ENCODE peak calls at places on chromosomes 11 and 22, in nine cellular contexts. E, M, K, B, W, H, J, A and O are unnamed samples.

GRCh38 chr11:67628710-67629385 is 889 bp downstream of the NUDT8 start:
- DNase-seq in E (no peak), M (no peak), K (no peak), B (peak), W (no peak), H (no peak), J (no peak), A (no peak), O (no peak)

GRCh38 chr11:112786886-112787530 is 174.2 kb upstream of the NCAM1 start:
- DNase-seq in E (no peak), M (no peak), K (no peak), B (no peak), W (no peak), H (no peak), J (no peak), A (no peak), O (no peak)

GRCh38 chr22:45468872-45469572 is 33.7 kb upstream of the FBLN1 start:
- DNase-seq in E (peak), M (no peak), K (no peak), B (peak), W (no peak), H (no peak), J (no peak), A (no peak), O (peak)

GRCh38 chr22:19879248-19879575 is 24.5 kb upstream of the GNB1L start:
- DNase-seq in E (no peak), M (no peak), K (no peak), B (peak), W (no peak), H (no peak), J (no peak), A (no peak), O (no peak)

GRCh38 chr11:114440971-114441810 is 1.9 kb downstream of the REXO2 start:
- DNase-seq in E (no peak), M (no peak), K (no peak), B (no peak), W (no peak), H (no peak), J (no peak), A (no peak), O (no peak)

GRCh38 chr11:76801736-76802135 is 18.6 kb downstream of the TSKU start:
- DNase-seq in E (no peak), M (no peak), K (no peak), B (no peak), W (no peak), H (no peak), J (no peak), A (no peak), O (peak)

GRCh38 chr11:102345923-102346322 is 1.1 kb upstream of the BIRC2 start:
- DNase-seq in E (peak), M (no peak), K (no peak), B (no peak), W (no peak), H (no peak), J (peak), A (no peak), O (peak)

GRCh38 chr22:29154364-29155048 is 51.2 kb upstream of the EMID1 start:
- DNase-seq in E (peak), M (peak), K (peak), B (peak), W (peak), H (peak), J (peak), A (peak), O (peak)

GRCh38 chr11:71098776-71099175 is 153.6 kb downstream of the SHANK2 start:
- DNase-seq in E (no peak), M (no peak), K (no peak), B (peak), W (no peak), H (no peak), J (no peak), A (no peak), O (no peak)

GRCh38 chr11:69652999-69653398 is 12.0 kb downstream of the CCND1 start:
- DNase-seq in E (no peak), M (no peak), K (no peak), B (peak), W (no peak), H (no peak), J (no peak), A (no peak), O (no peak)

GRCh38 chr11:125777309-125777708 is 1.3 kb downstream of the PATE2 start:
- DNase-seq in E (peak), M (no peak), K (no peak), B (no peak), W (no peak), H (no peak), J (no peak), A (no peak), O (no peak)

GRCh38 chr11:73591743-73592142 is 6.2 kb downstream of the FAM168A start:
- DNase-seq in E (no peak), M (no peak), K (no peak), B (no peak), W (no peak), H (no peak), J (no peak), A (no peak), O (no peak)

GRCh38 chr11:110434952-110435779 is 5.4 kb downstream of the FDX1 start:
- DNase-seq in E (no peak), M (peak), K (no peak), B (no peak), W (peak), H (no peak), J (no peak), A (no peak), O (no peak)

GRCh38 chr22:23380230-23380573 is 199.9 kb downstream of the IGLL1 start:
- DNase-seq in E (no peak), M (no peak), K (no peak), B (no peak), W (no peak), H (no peak), J (no peak), A (no peak), O (no peak)

GRCh38 chr22:45254789-45255261 is 14.1 kb upstream of the KIAA0930 start:
- DNase-seq in E (no peak), M (no peak), K (no peak), B (no peak), W (no peak), H (no peak), J (no peak), A (no peak), O (no peak)

GRCh38 chr22:24584871-24585411 is 7.9 kb downstream of the LRRC75B start:
- DNase-seq in E (no peak), M (no peak), K (no peak), B (peak), W (no peak), H (no peak), J (no peak), A (no peak), O (no peak)

GRCh38 chr11:94276943-94277342 is 27.4 kb upstream of the IZUMO1R start:
- DNase-seq in E (no peak), M (no peak), K (no peak), B (no peak), W (no peak), H (no peak), J (no peak), A (no peak), O (no peak)

GRCh38 chr22:42996646-42997365 is 18.1 kb downstream of the PACSIN2 start:
- DNase-seq in E (no peak), M (no peak), K (no peak), B (peak), W (no peak), H (no peak), J (no peak), A (no peak), O (no peak)

GRCh38 chr22:36384766-36385400 is 2.9 kb downstream of the MYH9 start:
- DNase-seq in E (peak), M (no peak), K (no peak), B (no peak), W (no peak), H (no peak), J (no peak), A (no peak), O (no peak)

GRCh38 chr11:2092956-2093412 is 46.2 kb downstream of the IGF2 start:
- DNase-seq in E (peak), M (peak), K (peak), B (peak), W (no peak), H (peak), J (peak), A (no peak), O (peak)

GRCh38 chr11:62889484-62890437 is 9.1 kb downstream of the SLC3A2 start:
- DNase-seq in E (peak), M (peak), K (no peak), B (no peak), W (no peak), H (no peak), J (peak), A (no peak), O (no peak)

GRCh38 chr11:124884869-124885479 is 12.7 kb downstream of the ROBO4 start:
- DNase-seq in E (no peak), M (no peak), K (no peak), B (no peak), W (no peak), H (no peak), J (no peak), A (no peak), O (no peak)

GRCh38 chr11:33721291-33721840 is 14.9 kb downstream of the CD59 start:
- DNase-seq in E (peak), M (no peak), K (no peak), B (no peak), W (no peak), H (no peak), J (no peak), A (no peak), O (no peak)

GRCh38 chr11:19571906-19572305 is 140.7 kb upstream of the NAV2 start:
- DNase-seq in E (no peak), M (no peak), K (no peak), B (no peak), W (no peak), H (no peak), J (no peak), A (no peak), O (no peak)